ENCODE peak calls at places on chromosome 17, in seven cellular contexts. Z is aorta, C is H1, S is PC-9, X is RWPE2, U is tibial artery, L is sigmoid colon. F is an unnamed sample.

GRCh38 chr17:81483085-81483861 is 29.3 kb downstream of the ACTG1 start:
- DNase-seq in C (no peak), X (peak; percentile 73), S (no peak), L (peak; percentile 80), Z (no peak), U (no peak), F (no peak)

GRCh38 chr17:43588121-43588520 is 42.0 kb upstream of the ETV4 start:
- DNase-seq in Z (no peak), L (no peak), U (no peak), S (no peak), X (no peak), C (no peak), F (no peak)

GRCh38 chr17:40615989-40616476 is 31.6 kb downstream of the SMARCE1 start:
- DNase-seq in U (no peak), X (no peak), C (no peak), Z (no peak), S (no peak), L (no peak), F (no peak)

GRCh38 chr17:51115179-51115578 is 5.5 kb downstream of the SPAG9 start:
- DNase-seq in X (no peak), L (no peak), Z (no peak), U (no peak), C (no peak), S (no peak), F (no peak)

GRCh38 chr17:36151891-36152638 is 24.4 kb downstream of the TBC1D3B start:
- DNase-seq in S (no peak), U (no peak), Z (no peak), L (no peak), C (no peak), X (no peak), F (no peak)

GRCh38 chr17:51083976-51084375 is 36.7 kb downstream of the SPAG9 start:
- DNase-seq in Z (no peak), C (no peak), U (no peak), X (no peak), L (no peak), S (no peak), F (no peak)

GRCh38 chr17:83029571-83029970 is 49.8 kb upstream of the METRNL start:
- DNase-seq in C (no peak), S (no peak), X (no peak), Z (no peak), L (peak; percentile 44), U (no peak), F (no peak)

GRCh38 chr17:73293480-73293911 is 18.3 kb downstream of the CDC42EP4 start:
- DNase-seq in L (peak; percentile 92), C (no peak), Z (peak; percentile 72), S (peak; percentile 99), X (peak; percentile 59), U (peak; percentile 79), F (no peak)

GRCh38 chr17:68291836-68292688 is 767 bp downstream of the ARSG start:
- DNase-seq in X (peak; percentile 78), L (peak; percentile 77), C (no peak), U (peak; percentile 72), S (peak; percentile 78), Z (peak; percentile 93), F (peak; percentile 79)

GRCh38 chr17:45579529-45580495 is 89.3 kb upstream of the PLEKHM1 start:
- DNase-seq in C (no peak), X (no peak), S (no peak), Z (no peak), U (no peak), L (no peak), F (no peak)

GRCh38 chr17:82436601-82437324 is 13.8 kb downstream of the CYBC1 start:
- DNase-seq in C (no peak), Z (no peak), S (no peak), L (no peak), U (no peak), X (no peak), F (no peak)

GRCh38 chr17:73400915-73401545 is 89.2 kb upstream of the CDC42EP4 start:
- DNase-seq in U (no peak), C (no peak), Z (no peak), X (no peak), L (no peak), S (no peak), F (no peak)

GRCh38 chr17:31248986-31249385 is 48.1 kb downstream of the OMG start:
- DNase-seq in Z (no peak), L (no peak), C (no peak), X (no peak), U (no peak), S (peak; percentile 70), F (no peak)

GRCh38 chr17:2397247-2398171 is 3.4 kb downstream of the MNT start:
- DNase-seq in U (no peak), C (no peak), Z (peak; percentile 50), L (peak; percentile 68), S (no peak), X (no peak), F (no peak)
- H3K4me1 ChIP-seq in U (peaks cover 59% of the 10 kb centered on the region), C (peaks cover 44% of the 10 kb centered on the region), Z (no peaks in the 10 kb centered on the region), L (peaks cover 49% of the 10 kb centered on the region), S (peaks cover 38% of the 10 kb centered on the region), X (peaks cover 10% of the 10 kb centered on the region), F (peaks cover 41% of the 10 kb centered on the region)

GRCh38 chr17:79164408-79164807 is 89.8 kb downstream of the ENGASE start:
- DNase-seq in Z (no peak), L (no peak), S (no peak), C (no peak), U (no peak), X (no peak), F (no peak)
- H3K4me3 ChIP-seq in Z (no peak overlapping the region), L (no peak overlapping the region), S (no peak overlapping the region), C (no peak overlapping the region), U (no peak overlapping the region), X (no peak overlapping the region), F (no peak overlapping the region)

DNA sequence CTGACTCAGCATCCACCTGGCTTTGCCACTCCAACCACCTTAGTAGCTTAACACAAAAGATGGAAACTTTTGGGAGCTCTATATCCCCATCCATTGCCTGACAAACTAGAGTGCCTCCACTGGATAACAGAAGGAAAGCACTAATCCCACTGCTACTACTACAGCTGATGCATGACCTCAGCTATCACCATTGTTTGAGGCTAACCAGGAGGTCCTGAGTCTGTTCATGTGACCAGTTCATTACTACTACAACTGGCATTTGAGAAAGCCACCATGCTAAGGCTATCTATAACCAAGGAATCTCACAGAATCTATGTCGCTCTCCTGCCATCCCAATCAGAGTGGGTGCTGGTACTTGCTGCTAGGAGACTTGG is 604.3 kb upstream of the CA10 start:
- DNase-seq in X (no peak), L (no peak), C (no peak), S (no peak), Z (no peak), U (no peak), F (no peak)
- H3K9me3 ChIP-seq in X (peaks cover 4% of the 10 kb centered on the region), L (no peaks in the 10 kb centered on the region), C (no peaks in the 10 kb centered on the region), S (peaks cover 6% of the 10 kb centered on the region), Z (no peaks in the 10 kb centered on the region), U (no peaks in the 10 kb centered on the region), F (peaks cover 8% of the 10 kb centered on the region)

GRCh38 chr17:38896373-38896954 is 26.6 kb downstream of the LASP1 start:
- DNase-seq in X (no peak), L (no peak), Z (no peak), S (no peak), U (no peak), C (no peak), F (no peak)

GRCh38 chr17:38898291-38898679 is 27.1 kb upstream of the LASP1NB start:
- DNase-seq in U (no peak), Z (no peak), X (no peak), S (peak; percentile 68), L (no peak), C (no peak), F (no peak)

GRCh38 chr17:38897176-38897575 is 27.3 kb downstream of the LASP1 start:
- DNase-seq in Z (peak; percentile 59), S (no peak), L (peak; percentile 89), U (peak; percentile 59), C (no peak), X (no peak), F (no peak)

GRCh38 chr17:38897671-38898290 is 27.6 kb upstream of the LASP1NB start:
- DNase-seq in Z (no peak), X (no peak), U (no peak), C (no peak), S (no peak), L (no peak), F (no peak)

DNA sequence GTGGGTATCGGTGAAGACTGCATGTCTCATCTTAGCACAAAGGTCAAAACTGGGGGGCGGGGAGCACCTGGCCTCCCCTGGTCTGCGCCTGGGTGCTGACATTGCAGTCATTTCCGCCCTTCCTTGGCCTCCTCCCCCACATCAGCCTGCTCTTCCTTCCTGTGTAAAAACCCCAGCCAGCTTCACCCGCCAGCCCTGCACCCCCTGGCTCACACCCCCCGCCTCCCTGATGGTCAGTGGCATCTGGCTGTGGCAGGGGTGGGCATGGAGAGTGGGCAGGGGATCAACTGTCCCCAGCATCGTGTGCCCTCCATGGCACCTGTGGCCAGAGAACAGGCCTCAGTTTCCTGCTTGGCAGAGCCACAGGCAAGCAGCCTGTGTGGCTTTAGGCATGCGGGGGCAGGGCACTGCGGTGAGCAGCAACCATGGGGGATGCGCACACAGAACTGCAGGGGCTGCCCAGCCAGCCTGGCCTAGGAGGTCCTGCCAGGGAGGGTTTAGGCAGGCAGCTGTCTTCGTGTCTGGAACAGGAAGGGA is 26.5 kb upstream of the LASP1NB start:
- DNase-seq in L (no peak), S (no peak), U (no peak), Z (peak; percentile 64), X (no peak), C (no peak), F (no peak)
- H3K4me1 ChIP-seq in L (peaks cover 69% of the 10 kb centered on the region), S (peaks cover 88% of the 10 kb centered on the region), U (peaks cover 71% of the 10 kb centered on the region), Z (peaks cover 5% of the 10 kb centered on the region), X (peaks cover 12% of the 10 kb centered on the region), C (peaks cover 5% of the 10 kb centered on the region), F (peaks cover 22% of the 10 kb centered on the region)

DNA sequence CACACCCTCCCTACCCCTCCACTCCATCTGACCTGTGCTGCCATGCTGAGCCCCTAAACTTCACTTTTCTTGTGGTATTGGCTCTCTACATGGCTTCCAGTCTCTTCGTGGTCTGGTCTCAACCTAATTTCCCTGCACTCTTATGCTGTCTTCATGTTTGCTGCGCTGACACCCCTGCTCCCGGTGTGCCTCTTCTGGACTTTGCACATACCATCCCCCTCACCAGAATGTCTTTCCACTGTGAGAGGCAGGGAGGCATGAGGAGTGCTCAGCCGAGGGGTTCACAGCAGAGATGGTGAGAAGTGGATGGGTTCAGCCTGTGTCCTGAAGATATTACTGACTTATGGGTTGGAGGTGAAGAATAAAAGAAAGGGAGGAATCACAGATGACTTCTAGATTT is 2.5 kb downstream of the TNFSF12 start:
- DNase-seq in C (no peak), Z (no peak), U (no peak), L (no peak), S (no peak), X (no peak), F (no peak)
- H3K4me3 ChIP-seq in C (no peak overlapping the region), Z (no peak overlapping the region), U (no peak overlapping the region), L (no peak overlapping the region), S (no peak overlapping the region), X (no peak overlapping the region), F (no peak overlapping the region)